ENCODE peak calls at places on chromosomes 5 and 9, in four cellular contexts. R, T, M and A are unnamed samples. For H3K4me1 and H3K36me3, the result is how much of the 10 kb centered on the place peaks cover.

GRCh38 chr5:154384480-154385235 is 61.1 kb upstream of the SAP30L start:
- DNase-seq in M (no peak), T (no peak), R (no peak), A (no peak)

GRCh38 chr9:88922091-88922490 is 69.2 kb upstream of the S1PR3 start:
- DNase-seq in R (no peak), M (no peak), T (no peak), A (no peak)

GRCh38 chr9:111598730-111599091 is 736 bp downstream of the PTGR1 start:
- DNase-seq in M (peak), T (peak), R (peak), A (no peak)

GRCh38 chr5:74866653-74867162 is 521 bp upstream of the FAM169A start:
- DNase-seq in T (no peak), M (peak), R (peak), A (peak)

GRCh38 chr5:152274206-152274605 is 130.9 kb downstream of the NMUR2 start:
- DNase-seq in M (no peak), T (no peak), R (no peak), A (no peak)

GRCh38 chr5:61813361-61813760 is 481.3 kb downstream of the ZSWIM6 start:
- DNase-seq in T (no peak), R (no peak), M (no peak), A (no peak)

GRCh38 chr9:35730486-35730854 is 1.5 kb downstream of the TLN1 start:
- DNase-seq in T (no peak), R (no peak), M (no peak), A (no peak)

GRCh38 chr9:72168075-72168474 is 18.8 kb downstream of the GDA start:
- DNase-seq in M (no peak), T (no peak), R (no peak), A (no peak)

GRCh38 chr5:14685757-14686156 is 21.2 kb downstream of the OTULIN start:
- DNase-seq in R (peak), M (peak), T (peak), A (no peak)

GRCh38 chr9:117355542-117355941 is 59.3 kb downstream of the ASTN2 start:
- DNase-seq in M (no peak), R (no peak), T (no peak), A (no peak)

GRCh38 chr5:5139358-5140050 is 626 bp upstream of the ADAMTS16 start:
- DNase-seq in M (peak), T (no peak), R (no peak), A (no peak)
- H3K4me3 ChIP-seq in M (peak), T (no peak), R (no peak), A (peak)

GRCh38 chr9:93591301-93591700 is 14.9 kb downstream of the PHF2 start:
- DNase-seq in R (no peak), T (no peak), M (no peak), A (no peak)

GRCh38 chr9:93591706-93592388 is 15.5 kb downstream of the PHF2 start:
- DNase-seq in R (no peak), M (no peak), T (no peak), A (no peak)

GRCh38 chr9:93592389-93593021 is 16.1 kb downstream of the PHF2 start:
- DNase-seq in R (peak), T (no peak), M (no peak), A (peak)

GRCh38 chr9:93589688-93590087 is 13.3 kb downstream of the PHF2 start:
- DNase-seq in R (no peak), M (peak), T (peak), A (no peak)

GRCh38 chr9:93590609-93591234 is 14.3 kb downstream of the PHF2 start:
- DNase-seq in T (no peak), M (no peak), R (no peak), A (no peak)
- H3K4me1 ChIP-seq in T (under half), M (under half), R (under half), A (under half)

DNA sequence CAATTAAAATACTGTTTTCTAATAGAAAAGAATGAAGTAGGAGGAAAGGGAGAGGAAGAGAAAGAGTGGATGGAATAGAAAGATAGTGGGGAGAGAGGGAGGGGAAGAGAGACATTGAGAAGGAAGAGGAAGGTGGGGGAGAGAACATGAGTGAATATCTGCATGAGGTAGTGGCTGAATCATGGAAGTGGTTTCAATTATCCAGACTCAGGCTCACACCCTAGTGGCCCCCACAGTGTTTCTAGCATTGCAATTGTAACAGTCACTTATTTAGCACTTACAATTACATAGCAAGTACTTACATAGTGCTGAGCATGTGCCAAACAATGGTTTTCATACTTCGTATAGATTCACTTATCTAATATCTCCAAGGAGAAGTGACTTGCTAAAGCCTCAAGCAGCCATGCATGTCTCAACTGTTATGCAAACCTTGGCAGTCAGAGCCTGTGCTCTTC is 72.7 kb downstream of the CAST start:
- DNase-seq in R (no peak), M (no peak), T (peak), A (no peak)
- H3K36me3 ChIP-seq in R (under half), M (under half), T (under half), A (under half)

GRCh38 chr9:94993141-94993820 is 266.8 kb downstream of the AOPEP start:
- DNase-seq in T (no peak), M (no peak), R (no peak), A (no peak)

GRCh38 chr9:94993821-94994165 is 267.3 kb downstream of the AOPEP start:
- DNase-seq in R (no peak), T (no peak), M (no peak), A (no peak)

GRCh38 chr9:94996638-94997037 is 270.1 kb downstream of the AOPEP start:
- DNase-seq in T (no peak), M (no peak), R (no peak), A (no peak)

GRCh38 chr9:94997727-94998126 is 271.2 kb downstream of the AOPEP start:
- DNase-seq in M (no peak), T (no peak), R (no peak), A (no peak)

DNA sequence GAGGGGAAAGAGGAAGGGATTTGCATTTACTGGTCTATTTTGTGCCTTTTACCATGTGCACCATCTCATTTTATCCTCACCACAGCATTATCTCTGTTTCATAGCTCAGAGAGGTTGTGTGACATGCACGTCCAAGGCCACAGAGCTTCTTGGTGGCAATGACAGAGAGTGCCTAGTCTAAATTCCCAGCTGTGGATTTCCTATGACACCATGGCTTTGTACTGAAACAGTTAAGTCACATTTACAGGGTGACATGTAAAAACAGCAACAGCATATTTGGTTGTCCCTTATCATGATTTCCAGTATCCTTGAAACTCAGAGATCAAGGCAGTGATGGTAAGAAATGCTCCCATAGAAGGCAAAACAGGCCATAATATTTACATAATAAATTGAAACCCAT is 268.8 kb downstream of the AOPEP start:
- DNase-seq in T (no peak), R (no peak), M (no peak), A (no peak)
- H3K4me3 ChIP-seq in T (no peak), R (no peak), M (no peak), A (no peak)

DNA sequence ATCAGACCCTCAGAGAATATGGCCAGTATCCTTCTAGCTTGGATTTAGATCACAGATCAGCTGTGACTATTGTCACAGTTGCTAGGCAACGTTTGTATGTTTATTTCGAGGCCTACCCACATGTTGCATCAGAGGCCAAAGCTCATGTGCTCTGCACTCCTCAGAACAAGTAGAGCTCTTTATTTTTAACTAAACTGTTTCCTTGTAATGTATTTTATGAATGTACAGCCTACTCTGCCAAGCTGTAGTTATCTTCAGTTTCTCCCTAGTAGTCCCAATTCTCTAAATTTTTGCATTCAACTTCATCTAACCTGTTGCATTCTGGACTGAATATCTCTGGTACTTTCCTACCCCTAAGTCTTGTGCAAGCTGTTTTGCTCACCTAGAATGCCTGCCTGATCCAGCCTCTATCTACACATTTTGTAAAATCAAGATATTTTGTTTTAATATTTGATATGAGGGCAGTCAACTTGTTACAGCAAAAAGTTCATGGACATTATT is 52.8 kb downstream of the CAST start:
- DNase-seq in M (peak), T (peak), R (peak), A (no peak)
- H3K4me1 ChIP-seq in M (under half), T (under half), R (under half), A (under half)

GRCh38 chr9:104849023-104849422 is 78.9 kb downstream of the ABCA1 start:
- DNase-seq in T (peak), R (no peak), M (no peak), A (no peak)

GRCh38 chr9:104850771-104851170 is 77.2 kb downstream of the ABCA1 start:
- DNase-seq in R (no peak), T (peak), M (no peak), A (no peak)

GRCh38 chr9:104855837-104856236 is 72.1 kb downstream of the ABCA1 start:
- DNase-seq in M (no peak), R (no peak), T (no peak), A (no peak)

GRCh38 chr9:104854613-104855012 is 73.3 kb downstream of the ABCA1 start:
- DNase-seq in M (no peak), R (no peak), T (no peak), A (no peak)

DNA sequence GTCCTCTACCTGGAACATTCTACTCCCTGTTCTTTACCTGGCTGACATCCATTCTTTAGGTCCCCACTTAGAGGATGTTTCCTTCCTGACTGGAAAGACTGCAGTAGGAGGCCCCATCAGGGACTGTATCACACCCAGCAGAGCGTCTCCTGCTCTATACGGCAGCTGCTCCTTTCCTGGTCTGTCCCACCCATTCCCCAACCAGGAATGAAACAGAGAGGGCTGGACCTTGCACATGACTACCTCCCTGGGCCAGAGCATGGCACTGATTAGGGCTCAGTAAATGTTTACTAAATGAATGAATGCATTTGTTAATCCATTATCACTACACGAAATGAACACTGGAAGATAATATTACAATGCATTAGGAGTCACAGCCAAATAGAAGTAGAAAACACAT is 76.4 kb downstream of the ABCA1 start:
- DNase-seq in T (no peak), M (no peak), R (no peak), A (no peak)
- H3K36me3 ChIP-seq in T (under half), M (under half), R (under half), A (under half)

DNA sequence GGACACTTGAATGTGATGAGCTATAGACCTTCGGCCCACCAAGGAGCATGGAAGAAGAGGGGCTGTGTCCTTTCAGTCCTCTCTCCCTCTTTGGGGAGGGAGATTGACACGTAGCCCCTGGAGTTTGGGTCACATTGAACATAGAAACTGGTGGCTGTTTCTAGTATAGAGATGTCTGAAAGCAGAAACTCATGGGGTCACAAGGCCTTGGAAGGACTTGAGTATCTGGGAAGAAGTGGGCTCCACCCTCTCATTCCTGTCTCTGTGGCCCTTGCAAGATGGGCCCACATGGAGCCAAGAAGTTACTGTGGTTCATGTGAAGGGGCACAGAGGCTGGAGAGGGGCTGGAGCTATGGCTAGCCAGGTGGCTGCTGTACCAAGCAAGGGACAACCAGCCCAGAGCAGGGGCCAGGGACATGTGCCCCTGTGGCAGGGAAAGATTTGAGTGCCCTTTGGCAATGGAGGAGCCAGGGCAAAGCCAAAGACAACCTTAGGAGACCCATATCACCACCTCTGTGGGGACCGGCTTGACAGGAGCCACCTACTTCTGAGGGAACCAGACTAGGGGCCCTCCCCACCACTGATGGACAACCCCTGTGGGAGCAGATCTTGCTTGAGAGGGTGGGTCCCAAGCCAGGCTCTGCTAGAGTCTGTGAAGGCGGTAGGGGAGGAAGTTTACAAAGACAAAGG is 12.8 kb upstream of the ANGPTL2 start:
- DNase-seq in R (no peak), T (no peak), M (no peak), A (no peak)
- H3K4me3 ChIP-seq in R (no peak), T (no peak), M (no peak), A (no peak)

DNA sequence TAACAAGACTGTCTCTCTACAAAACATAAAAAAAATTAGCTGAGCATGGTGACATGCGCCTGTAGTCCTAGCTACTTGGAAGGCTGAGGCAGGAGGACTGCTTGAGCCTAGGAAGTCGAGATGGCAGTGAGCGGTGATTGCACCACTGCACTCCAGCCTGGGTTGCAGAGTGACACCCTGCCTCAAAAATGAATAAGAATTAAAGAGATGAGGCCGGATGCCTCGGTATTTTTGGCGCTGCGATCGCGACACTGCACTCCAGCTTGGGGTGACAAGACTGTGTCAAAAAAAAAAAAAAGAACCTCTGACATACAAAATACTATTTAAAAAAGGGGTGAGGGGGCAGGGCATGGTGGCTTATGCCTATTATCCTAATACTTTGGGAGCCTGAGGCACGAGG is 7.3 kb downstream of the GPBP1 start:
- DNase-seq in T (no peak), M (no peak), R (no peak), A (no peak)
- H3K4me1 ChIP-seq in T (under half), M (under half), R (under half), A (under half)